ENCODE peak calls at places on chromosomes 4 and X, in nine cellular contexts. V, M, I, B, J, P, H, Y and R are unnamed samples.

GRCh38 chr4:83408958-83409357 is 46.7 kb downstream of the HELQ start:
- DNase-seq in B (no peak), V (no peak), I (no peak), P (no peak), H (no peak), M (no peak), J (no peak), Y (no peak), R (no peak)

GRCh38 chr4:109079177-109079576 is 223.3 kb downstream of the COL25A1 start:
- DNase-seq in Y (peak), M (no peak), I (no peak), B (no peak), H (no peak), V (no peak), J (no peak), P (peak), R (no peak)

GRCh38 chr4:64899563-64899962 is 490.3 kb upstream of the TECRL start:
- DNase-seq in I (no peak), B (no peak), J (no peak), H (no peak), P (no peak), M (no peak), V (no peak), Y (no peak), R (no peak)

GRCh38 chrX:1442724-1443367 is 9.9 kb downstream of the ASMTL start:
- DNase-seq in M (no peak), B (no peak), I (no peak), P (no peak), Y (no peak), H (no peak), V (no peak), J (no peak), R (no peak)

GRCh38 chrX:155435744-155436112 is 22.7 kb downstream of the F8A3 start:
- DNase-seq in H (no peak), P (no peak), M (no peak), V (no peak), J (no peak), I (no peak), B (no peak), Y (no peak), R (no peak)

GRCh38 chr4:138243369-138243768 is 1.2 kb upstream of the SLC7A11 start:
- DNase-seq in V (peak), B (no peak), Y (peak), M (no peak), P (no peak), I (no peak), J (no peak), H (no peak), R (peak)

GRCh38 chrX:34917146-34917545 is 25.4 kb upstream of the FAM47B start:
- DNase-seq in I (no peak), M (no peak), J (no peak), B (no peak), V (no peak), H (no peak), P (no peak), Y (peak), R (no peak)

GRCh38 chrX:43644124-43644701 is 11.9 kb upstream of the MAOA start:
- DNase-seq in M (no peak), P (peak), I (no peak), B (no peak), J (peak), Y (peak), V (no peak), H (no peak), R (peak)

GRCh38 chr4:151459380-151459779 is 50.4 kb downstream of the FHIP1A start:
- DNase-seq in I (no peak), H (no peak), Y (no peak), V (no peak), M (no peak), J (no peak), B (no peak), P (no peak), R (no peak)

GRCh38 chrX:10288400-10288799 is 131.6 kb downstream of the CLCN4 start:
- DNase-seq in B (no peak), H (no peak), P (peak), I (no peak), J (no peak), M (no peak), Y (peak), V (no peak), R (no peak)

GRCh38 chr4:120052840-120053239 is 13.8 kb downstream of the MAD2L1 start:
- DNase-seq in J (no peak), Y (peak), B (no peak), I (no peak), M (no peak), V (no peak), P (peak), H (no peak), R (peak)

GRCh38 chr4:177596035-177596434 is 153.8 kb upstream of the AGA start:
- DNase-seq in M (no peak), J (peak), V (peak), B (no peak), P (peak), Y (peak), H (peak), I (no peak), R (peak)

GRCh38 chrX:130111220-130111934 is 1.1 kb upstream of the ELF4 start:
- DNase-seq in B (no peak), I (no peak), V (no peak), J (no peak), P (no peak), H (no peak), M (no peak), Y (no peak), R (no peak)

GRCh38 chrX:134246282-134246681 is 9.3 kb downstream of the CCDC160 start:
- DNase-seq in Y (peak), J (no peak), B (no peak), M (no peak), H (no peak), I (no peak), V (no peak), P (no peak), R (no peak)

GRCh38 chr4:36256398-36256828 is 12.1 kb upstream of the ARAP2 start:
- DNase-seq in B (no peak), I (no peak), P (no peak), Y (no peak), H (peak), M (peak), V (no peak), J (no peak), R (no peak)

GRCh38 chrX:43836435-43837184 is 45.6 kb downstream of the MAOB start:
- DNase-seq in B (no peak), I (no peak), P (peak), H (peak), J (peak), M (no peak), V (peak), Y (peak), R (no peak)

GRCh38 chr4:82667761-82668505 is 106.1 kb upstream of the TMEM150C start:
- DNase-seq in J (no peak), V (no peak), H (no peak), I (no peak), M (no peak), B (no peak), P (no peak), Y (no peak), R (no peak)

GRCh38 chr4:10186228-10187214 is 69.9 kb upstream of the WDR1 start:
- DNase-seq in I (no peak), Y (peak), B (no peak), P (peak), H (no peak), J (no peak), V (no peak), M (no peak), R (no peak)

GRCh38 chr4:86960557-86960959 is 25.7 kb downstream of the AFF1 start:
- DNase-seq in V (no peak), P (peak), M (no peak), Y (peak), B (no peak), J (peak), H (no peak), I (no peak), R (no peak)

GRCh38 chr4:256492-256891 is 48.8 kb downstream of the ZNF732 start:
- DNase-seq in V (no peak), B (no peak), M (no peak), J (no peak), P (no peak), H (no peak), Y (no peak), I (no peak), R (no peak)